ENCODE peak calls at places on chromosomes 16 and 17, in four cellular contexts. One of them, this sample, is unnamed. For H3K4me1, the result is how much of the 10 kb centered on the place peaks cover.

GRCh38 chr16:30535777-30536190 is 1.1 kb upstream of the ZNF747 start:
- DNase-seq in aorta: peak
- DNase-seq in NT2/D1: peak
- DNase-seq in mesenchymal stem cell: peak
- DNase-seq in this sample: peak

GRCh38 chr17:73693016-73693545 is 48.8 kb upstream of the SDK2 start:
- DNase-seq in aorta: no peak
- DNase-seq in NT2/D1: no peak
- DNase-seq in mesenchymal stem cell: no peak
- DNase-seq in this sample: no peak

GRCh38 chr17:42200702-42201101 is 6.4 kb upstream of the GHDC start:
- DNase-seq in aorta: peak
- DNase-seq in NT2/D1: no peak
- DNase-seq in mesenchymal stem cell: no peak
- DNase-seq in this sample: no peak

GRCh38 chr17:8467527-8467926 is 31.8 kb downstream of the NDEL1 start:
- DNase-seq in aorta: no peak
- DNase-seq in NT2/D1: no peak
- DNase-seq in mesenchymal stem cell: no peak
- DNase-seq in this sample: no peak

GRCh38 chr16:20740007-20740883 is 1.4 kb downstream of the THUMPD1 start:
- DNase-seq in aorta: no peak
- DNase-seq in NT2/D1: no peak
- DNase-seq in mesenchymal stem cell: peak
- DNase-seq in this sample: no peak

GRCh38 chr17:64718058-64718457 is 56.0 kb upstream of the SMURF2 start:
- DNase-seq in aorta: no peak
- DNase-seq in NT2/D1: no peak
- DNase-seq in mesenchymal stem cell: no peak
- DNase-seq in this sample: no peak

GRCh38 chr17:44830359-44831269 is 527 bp upstream of the GJC1 start:
- DNase-seq in aorta: peak
- DNase-seq in NT2/D1: peak
- DNase-seq in mesenchymal stem cell: peak
- DNase-seq in this sample: peak

GRCh38 chr16:23905027-23905426 is 69.2 kb downstream of the PRKCB start:
- DNase-seq in aorta: peak
- DNase-seq in NT2/D1: peak
- DNase-seq in mesenchymal stem cell: peak
- DNase-seq in this sample: peak

GRCh38 chr17:38879878-38880727 is 10.2 kb downstream of the LASP1 start:
- DNase-seq in aorta: peak
- DNase-seq in NT2/D1: peak
- DNase-seq in mesenchymal stem cell: peak
- DNase-seq in this sample: peak

GRCh38 chr17:73455050-73455687 is 143.4 kb upstream of the CDC42EP4 start:
- DNase-seq in aorta: peak
- DNase-seq in NT2/D1: no peak
- DNase-seq in mesenchymal stem cell: no peak
- DNase-seq in this sample: no peak

GRCh38 chr17:79614248-79614647 is 3.4 kb upstream of the RBFOX3 start:
- DNase-seq in aorta: peak
- DNase-seq in NT2/D1: no peak
- DNase-seq in mesenchymal stem cell: no peak
- DNase-seq in this sample: no peak

GRCh38 chr17:56681561-56682266 is 88.2 kb downstream of the NOG start:
- DNase-seq in aorta: no peak
- DNase-seq in NT2/D1: no peak
- DNase-seq in mesenchymal stem cell: peak
- DNase-seq in this sample: no peak

GRCh38 chr17:1304962-1305361 is 25.5 kb downstream of the TRARG1 start:
- DNase-seq in aorta: no peak
- DNase-seq in NT2/D1: no peak
- DNase-seq in mesenchymal stem cell: no peak
- DNase-seq in this sample: no peak

GRCh38 chr17:880074-880870 is 98.1 kb downstream of the MRM3 start:
- DNase-seq in aorta: no peak
- DNase-seq in NT2/D1: no peak
- DNase-seq in mesenchymal stem cell: no peak
- DNase-seq in this sample: no peak

GRCh38 chr17:48103379-48103715 is 2.1 kb upstream of the CBX1 start:
- DNase-seq in aorta: no peak
- DNase-seq in NT2/D1: no peak
- DNase-seq in mesenchymal stem cell: no peak
- DNase-seq in this sample: no peak

GRCh38 chr16:79127768-79128167 is 472.8 kb downstream of the MAF start:
- DNase-seq in aorta: no peak
- DNase-seq in NT2/D1: no peak
- DNase-seq in mesenchymal stem cell: no peak
- DNase-seq in this sample: no peak

GRCh38 chr16:31868701-31869167 is 4.9 kb upstream of the ZNF267 start:
- DNase-seq in aorta: peak
- DNase-seq in NT2/D1: no peak
- DNase-seq in mesenchymal stem cell: peak
- DNase-seq in this sample: peak

GRCh38 chr16:62853887-62854286 is 817.6 kb upstream of the CDH8 start:
- DNase-seq in aorta: no peak
- DNase-seq in NT2/D1: no peak
- DNase-seq in mesenchymal stem cell: no peak
- DNase-seq in this sample: no peak

GRCh38 chr16:13680021-13680672 is 239.8 kb upstream of the ERCC4 start:
- DNase-seq in aorta: no peak
- DNase-seq in NT2/D1: no peak
- DNase-seq in mesenchymal stem cell: no peak
- DNase-seq in this sample: no peak

GRCh38 chr17:77666480-77666879 is 292.0 kb upstream of the TNRC6C start:
- DNase-seq in aorta: no peak
- DNase-seq in NT2/D1: no peak
- DNase-seq in mesenchymal stem cell: no peak
- DNase-seq in this sample: no peak

GRCh38 chr16:3835089-3835602 is 45.4 kb downstream of the CREBBP start:
- DNase-seq in aorta: no peak
- DNase-seq in NT2/D1: no peak
- DNase-seq in mesenchymal stem cell: no peak
- DNase-seq in this sample: no peak

GRCh38 chr17:30172560-30172959 is 55.9 kb downstream of the NSRP1 start:
- DNase-seq in aorta: no peak
- DNase-seq in NT2/D1: no peak
- DNase-seq in mesenchymal stem cell: no peak
- DNase-seq in this sample: no peak

GRCh38 chr17:30173649-30174048 is 57.0 kb downstream of the NSRP1 start:
- DNase-seq in aorta: no peak
- DNase-seq in NT2/D1: no peak
- DNase-seq in mesenchymal stem cell: no peak
- DNase-seq in this sample: no peak

GRCh38 chr17:30174556-30174955 is 57.9 kb downstream of the NSRP1 start:
- DNase-seq in aorta: no peak
- DNase-seq in NT2/D1: no peak
- DNase-seq in mesenchymal stem cell: no peak
- DNase-seq in this sample: no peak

GRCh38 chr17:30165960-30166359 is 49.3 kb downstream of the NSRP1 start:
- DNase-seq in aorta: no peak
- DNase-seq in NT2/D1: no peak
- DNase-seq in mesenchymal stem cell: no peak
- DNase-seq in this sample: no peak

GRCh38 chr17:30170415-30170987 is 53.9 kb downstream of the NSRP1 start:
- DNase-seq in aorta: no peak
- DNase-seq in NT2/D1: no peak
- DNase-seq in mesenchymal stem cell: no peak
- DNase-seq in this sample: no peak
- H3K4me1 ChIP-seq in aorta: under half
- H3K4me1 ChIP-seq in NT2/D1: under half
- H3K4me1 ChIP-seq in mesenchymal stem cell: under half
- H3K4me1 ChIP-seq in this sample: under half

GRCh38 chr17:17073006-17073626 is 30.9 kb downstream of the MPRIP start:
- DNase-seq in aorta: peak
- DNase-seq in NT2/D1: no peak
- DNase-seq in mesenchymal stem cell: no peak
- DNase-seq in this sample: no peak

GRCh38 chr17:17072546-17072945 is 30.3 kb downstream of the MPRIP start:
- DNase-seq in aorta: peak
- DNase-seq in NT2/D1: no peak
- DNase-seq in mesenchymal stem cell: no peak
- DNase-seq in this sample: no peak

GRCh38 chr17:17070931-17071330 is 28.7 kb downstream of the MPRIP start:
- DNase-seq in aorta: no peak
- DNase-seq in NT2/D1: no peak
- DNase-seq in mesenchymal stem cell: no peak
- DNase-seq in this sample: no peak

GRCh38 chr17:17069849-17070248 is 27.6 kb downstream of the MPRIP start:
- DNase-seq in aorta: no peak
- DNase-seq in NT2/D1: no peak
- DNase-seq in mesenchymal stem cell: no peak
- DNase-seq in this sample: no peak

GRCh38 chr17:17071531-17072360 is 29.5 kb downstream of the MPRIP start:
- DNase-seq in aorta: peak
- DNase-seq in NT2/D1: no peak
- DNase-seq in mesenchymal stem cell: no peak
- DNase-seq in this sample: no peak
- H3K4me1 ChIP-seq in aorta: under half
- H3K4me1 ChIP-seq in NT2/D1: under half
- H3K4me1 ChIP-seq in mesenchymal stem cell: under half
- H3K4me1 ChIP-seq in this sample: under half

GRCh38 chr17:27496971-27497370 is 40.7 kb downstream of the KSR1 start:
- DNase-seq in aorta: no peak
- DNase-seq in NT2/D1: no peak
- DNase-seq in mesenchymal stem cell: no peak
- DNase-seq in this sample: no peak
- H3K4me1 ChIP-seq in aorta: under half
- H3K4me1 ChIP-seq in NT2/D1: under half
- H3K4me1 ChIP-seq in mesenchymal stem cell: under half
- H3K4me1 ChIP-seq in this sample: under half

DNA sequence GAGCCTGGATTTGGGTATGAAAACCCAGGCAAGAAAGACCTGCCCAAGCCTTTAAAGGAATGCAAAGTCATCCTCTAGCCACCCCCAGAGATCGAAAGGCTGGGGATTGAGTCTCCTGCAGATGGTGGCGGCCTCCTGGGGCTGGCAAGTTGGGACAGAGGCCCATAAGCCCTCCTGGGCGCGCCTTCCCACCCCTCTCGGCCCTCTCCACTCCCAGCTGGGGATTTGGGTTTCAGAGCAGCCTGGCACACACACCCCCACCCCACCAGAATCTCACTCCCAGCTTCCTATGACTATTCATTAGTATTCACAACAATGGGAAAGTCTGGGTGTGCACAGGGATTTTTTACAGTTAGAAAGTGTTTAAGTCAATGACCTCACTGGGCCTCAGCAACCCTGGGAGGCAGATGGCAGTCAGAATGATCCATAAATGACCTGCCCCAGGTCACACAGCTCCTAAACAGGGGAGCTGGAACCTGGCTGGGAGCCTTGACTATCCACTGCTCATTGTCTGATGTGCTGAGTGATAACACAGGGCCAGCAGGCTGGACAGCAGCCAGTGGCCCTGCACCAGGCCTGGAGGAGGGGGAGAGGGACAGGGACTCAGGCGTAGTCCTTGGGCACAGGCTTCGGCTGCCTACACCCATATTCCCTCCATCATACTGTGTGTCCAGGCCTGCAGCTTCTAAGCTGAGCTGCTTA is 12.1 kb downstream of the NHERF1 start:
- DNase-seq in aorta: peak
- DNase-seq in NT2/D1: no peak
- DNase-seq in mesenchymal stem cell: no peak
- DNase-seq in this sample: no peak
- H3K4me1 ChIP-seq in aorta: under half
- H3K4me1 ChIP-seq in NT2/D1: half or more
- H3K4me1 ChIP-seq in mesenchymal stem cell: half or more
- H3K4me1 ChIP-seq in this sample: under half

GRCh38 chr17:29177871-29178749 is 2.1 kb downstream of the MYO18A start:
- DNase-seq in aorta: no peak
- DNase-seq in NT2/D1: no peak
- DNase-seq in mesenchymal stem cell: no peak
- DNase-seq in this sample: no peak

GRCh38 chr17:29178750-29179231 is 1.4 kb downstream of the MYO18A start:
- DNase-seq in aorta: no peak
- DNase-seq in NT2/D1: no peak
- DNase-seq in mesenchymal stem cell: no peak
- DNase-seq in this sample: no peak

GRCh38 chr17:29180051-29180787 is at the start of gene MYO18A:
- DNase-seq in aorta: peak
- DNase-seq in NT2/D1: peak
- DNase-seq in mesenchymal stem cell: peak
- DNase-seq in this sample: peak

GRCh38 chr17:29180788-29181160 is 576 bp upstream of the MYO18A start:
- DNase-seq in aorta: no peak
- DNase-seq in NT2/D1: no peak
- DNase-seq in mesenchymal stem cell: no peak
- DNase-seq in this sample: no peak

GRCh38 chr17:29179232-29180036 is 764 bp downstream of the MYO18A start:
- DNase-seq in aorta: no peak
- DNase-seq in NT2/D1: no peak
- DNase-seq in mesenchymal stem cell: peak
- DNase-seq in this sample: peak
- H3K4me1 ChIP-seq in aorta: under half
- H3K4me1 ChIP-seq in NT2/D1: under half
- H3K4me1 ChIP-seq in mesenchymal stem cell: under half
- H3K4me1 ChIP-seq in this sample: under half

GRCh38 chr16:81586421-81586820 is 141.8 kb downstream of the CMIP start:
- DNase-seq in aorta: no peak
- DNase-seq in NT2/D1: no peak
- DNase-seq in mesenchymal stem cell: peak
- DNase-seq in this sample: no peak

GRCh38 chr16:81586976-81587625 is 142.5 kb downstream of the CMIP start:
- DNase-seq in aorta: no peak
- DNase-seq in NT2/D1: no peak
- DNase-seq in mesenchymal stem cell: no peak
- DNase-seq in this sample: no peak

GRCh38 chr16:81588326-81589081 is 143.9 kb downstream of the CMIP start:
- DNase-seq in aorta: no peak
- DNase-seq in NT2/D1: no peak
- DNase-seq in mesenchymal stem cell: no peak
- DNase-seq in this sample: no peak

GRCh38 chr16:81585785-81586184 is 141.2 kb downstream of the CMIP start:
- DNase-seq in aorta: no peak
- DNase-seq in NT2/D1: peak
- DNase-seq in mesenchymal stem cell: peak
- DNase-seq in this sample: peak

GRCh38 chr16:81587626-81588160 is 143.1 kb downstream of the CMIP start:
- DNase-seq in aorta: no peak
- DNase-seq in NT2/D1: no peak
- DNase-seq in mesenchymal stem cell: no peak
- DNase-seq in this sample: no peak
- H3K4me1 ChIP-seq in aorta: under half
- H3K4me1 ChIP-seq in NT2/D1: under half
- H3K4me1 ChIP-seq in mesenchymal stem cell: under half
- H3K4me1 ChIP-seq in this sample: under half

This sample was measured in iPS DF 6.9.